ENCODE peak calls at places on chromosomes 4 and X, in nine cellular contexts. One of them, this sample, is unnamed. For H3K36me3, the result is how much of the 10 kb centered on the place peaks cover.

GRCh38 chrX:16222123-16222522 is 54.8 kb downstream of the MAGEB17 start:
- DNase-seq in bronchial epithelial cell: no peak
- DNase-seq in heart right ventricle: no peak
- DNase-seq in psoas muscle: no peak
- DNase-seq in OCI-LY7: no peak
- DNase-seq in pancreas: no peak
- DNase-seq in BJ: peak
- DNase-seq in transverse colon: no peak
- DNase-seq in astrocyte: peak
- DNase-seq in this sample: no peak

GRCh38 chr4:184899261-184900134 is 73.7 kb upstream of the ACSL1 start:
- DNase-seq in OCI-LY7: no peak
- DNase-seq in heart right ventricle: no peak
- DNase-seq in psoas muscle: peak
- DNase-seq in astrocyte: no peak
- DNase-seq in bronchial epithelial cell: peak
- DNase-seq in pancreas: peak
- DNase-seq in BJ: no peak
- DNase-seq in transverse colon: peak
- DNase-seq in this sample: peak

GRCh38 chr4:17276821-17277220 is 235.1 kb downstream of the QDPR start:
- DNase-seq in psoas muscle: peak
- DNase-seq in OCI-LY7: no peak
- DNase-seq in bronchial epithelial cell: no peak
- DNase-seq in astrocyte: peak
- DNase-seq in transverse colon: no peak
- DNase-seq in pancreas: no peak
- DNase-seq in BJ: no peak
- DNase-seq in heart right ventricle: peak
- DNase-seq in this sample: no peak

GRCh38 chr4:188282620-188283232 is 143.5 kb downstream of the TRIML1 start:
- DNase-seq in transverse colon: no peak
- DNase-seq in psoas muscle: no peak
- DNase-seq in BJ: no peak
- DNase-seq in heart right ventricle: no peak
- DNase-seq in bronchial epithelial cell: no peak
- DNase-seq in astrocyte: no peak
- DNase-seq in OCI-LY7: no peak
- DNase-seq in pancreas: peak
- DNase-seq in this sample: no peak

GRCh38 chr4:168863719-168864632 is 146.1 kb downstream of the CBR4 start:
- DNase-seq in pancreas: no peak
- DNase-seq in psoas muscle: no peak
- DNase-seq in BJ: no peak
- DNase-seq in heart right ventricle: no peak
- DNase-seq in transverse colon: no peak
- DNase-seq in OCI-LY7: no peak
- DNase-seq in astrocyte: no peak
- DNase-seq in bronchial epithelial cell: no peak
- DNase-seq in this sample: no peak

GRCh38 chr4:3045500-3045850 is 28.9 kb downstream of the HTT-AS start:
- DNase-seq in transverse colon: peak
- DNase-seq in OCI-LY7: no peak
- DNase-seq in BJ: no peak
- DNase-seq in pancreas: no peak
- DNase-seq in heart right ventricle: peak
- DNase-seq in bronchial epithelial cell: peak
- DNase-seq in astrocyte: peak
- DNase-seq in psoas muscle: peak
- DNase-seq in this sample: no peak

GRCh38 chr4:15457401-15458201 is 12.1 kb upstream of the CC2D2A start:
- DNase-seq in psoas muscle: no peak
- DNase-seq in astrocyte: peak
- DNase-seq in transverse colon: no peak
- DNase-seq in bronchial epithelial cell: peak
- DNase-seq in pancreas: no peak
- DNase-seq in heart right ventricle: no peak
- DNase-seq in OCI-LY7: peak
- DNase-seq in BJ: no peak
- DNase-seq in this sample: no peak

GRCh38 chr4:81227968-81228367 is 12.9 kb upstream of the PRKG2 start:
- DNase-seq in transverse colon: no peak
- DNase-seq in psoas muscle: no peak
- DNase-seq in pancreas: no peak
- DNase-seq in heart right ventricle: no peak
- DNase-seq in bronchial epithelial cell: no peak
- DNase-seq in BJ: no peak
- DNase-seq in astrocyte: no peak
- DNase-seq in OCI-LY7: no peak
- DNase-seq in this sample: no peak

GRCh38 chr4:53100801-53101581 is 238.9 kb downstream of the RASL11B start:
- DNase-seq in astrocyte: peak
- DNase-seq in transverse colon: no peak
- DNase-seq in BJ: no peak
- DNase-seq in pancreas: no peak
- DNase-seq in heart right ventricle: no peak
- DNase-seq in OCI-LY7: no peak
- DNase-seq in bronchial epithelial cell: peak
- DNase-seq in psoas muscle: no peak
- DNase-seq in this sample: no peak

GRCh38 chr4:75708218-75708691 is 16.1 kb upstream of the USO1 start:
- DNase-seq in psoas muscle: no peak
- DNase-seq in OCI-LY7: no peak
- DNase-seq in heart right ventricle: no peak
- DNase-seq in pancreas: no peak
- DNase-seq in BJ: no peak
- DNase-seq in transverse colon: peak
- DNase-seq in bronchial epithelial cell: no peak
- DNase-seq in astrocyte: no peak
- DNase-seq in this sample: no peak

GRCh38 chr4:44522761-44523445 is 74.3 kb upstream of the KCTD8 start:
- DNase-seq in astrocyte: no peak
- DNase-seq in bronchial epithelial cell: peak
- DNase-seq in OCI-LY7: no peak
- DNase-seq in pancreas: no peak
- DNase-seq in transverse colon: no peak
- DNase-seq in psoas muscle: no peak
- DNase-seq in BJ: no peak
- DNase-seq in heart right ventricle: no peak
- DNase-seq in this sample: no peak

GRCh38 chr4:138301536-138301935 is 59.4 kb upstream of the SLC7A11 start:
- DNase-seq in pancreas: no peak
- DNase-seq in transverse colon: no peak
- DNase-seq in OCI-LY7: no peak
- DNase-seq in BJ: no peak
- DNase-seq in bronchial epithelial cell: peak
- DNase-seq in astrocyte: no peak
- DNase-seq in psoas muscle: no peak
- DNase-seq in heart right ventricle: no peak
- DNase-seq in this sample: no peak

GRCh38 chr4:3388461-3389185 is 53.1 kb upstream of the HGFAC start:
- DNase-seq in OCI-LY7: no peak
- DNase-seq in heart right ventricle: peak
- DNase-seq in bronchial epithelial cell: peak
- DNase-seq in transverse colon: no peak
- DNase-seq in pancreas: no peak
- DNase-seq in psoas muscle: no peak
- DNase-seq in BJ: peak
- DNase-seq in astrocyte: peak
- DNase-seq in this sample: peak

GRCh38 chrX:110218591-110218990 is 99.3 kb downstream of the AMMECR1 start:
- DNase-seq in astrocyte: peak
- DNase-seq in BJ: no peak
- DNase-seq in OCI-LY7: no peak
- DNase-seq in pancreas: no peak
- DNase-seq in bronchial epithelial cell: peak
- DNase-seq in transverse colon: no peak
- DNase-seq in heart right ventricle: no peak
- DNase-seq in psoas muscle: no peak
- DNase-seq in this sample: no peak

GRCh38 chr4:183906736-183907651 is 1.9 kb downstream of the STOX2 start:
- DNase-seq in pancreas: peak
- DNase-seq in psoas muscle: peak
- DNase-seq in OCI-LY7: no peak
- DNase-seq in heart right ventricle: peak
- DNase-seq in BJ: no peak
- DNase-seq in transverse colon: no peak
- DNase-seq in astrocyte: no peak
- DNase-seq in bronchial epithelial cell: no peak
- DNase-seq in this sample: no peak

GRCh38 chr4:48103483-48104139 is 30.4 kb downstream of the TXK start:
- DNase-seq in OCI-LY7: no peak
- DNase-seq in transverse colon: peak
- DNase-seq in BJ: no peak
- DNase-seq in astrocyte: no peak
- DNase-seq in bronchial epithelial cell: peak
- DNase-seq in heart right ventricle: no peak
- DNase-seq in psoas muscle: no peak
- DNase-seq in pancreas: no peak
- DNase-seq in this sample: no peak

GRCh38 chrX:8782595-8782994 is 18.6 kb downstream of the FAM9A start:
- DNase-seq in pancreas: no peak
- DNase-seq in heart right ventricle: no peak
- DNase-seq in astrocyte: no peak
- DNase-seq in transverse colon: no peak
- DNase-seq in psoas muscle: no peak
- DNase-seq in BJ: no peak
- DNase-seq in bronchial epithelial cell: no peak
- DNase-seq in OCI-LY7: no peak
- DNase-seq in this sample: no peak

GRCh38 chr4:190019023-190019858 is 7.8 kb downstream of the FRG2 start:
- DNase-seq in psoas muscle: no peak
- DNase-seq in bronchial epithelial cell: no peak
- DNase-seq in OCI-LY7: no peak
- DNase-seq in BJ: no peak
- DNase-seq in transverse colon: no peak
- DNase-seq in heart right ventricle: no peak
- DNase-seq in pancreas: no peak
- DNase-seq in astrocyte: no peak
- DNase-seq in this sample: no peak

DNA sequence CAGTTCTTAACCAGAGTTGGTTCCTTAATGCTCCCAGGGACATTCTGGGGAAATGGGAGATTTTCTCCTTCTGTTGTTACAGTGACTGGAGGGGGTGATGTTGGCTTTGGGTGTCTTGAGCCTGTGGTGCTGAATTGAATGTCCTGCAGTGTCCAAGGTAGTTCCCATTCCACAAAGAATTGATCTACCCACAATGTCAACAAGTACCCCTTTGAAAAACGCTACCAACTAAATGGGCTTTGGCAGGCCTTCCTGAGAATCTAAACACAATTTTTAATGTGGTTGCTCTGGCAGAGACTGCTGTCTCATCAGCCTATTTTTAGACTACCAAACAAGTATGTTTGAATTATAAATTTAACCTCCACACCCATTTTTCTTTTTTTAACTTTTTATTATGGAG is 69.4 kb downstream of the CCKAR start:
- DNase-seq in OCI-LY7: no peak
- DNase-seq in psoas muscle: no peak
- DNase-seq in bronchial epithelial cell: no peak
- DNase-seq in astrocyte: peak
- DNase-seq in pancreas: no peak
- DNase-seq in heart right ventricle: no peak
- DNase-seq in BJ: peak
- DNase-seq in transverse colon: no peak
- DNase-seq in this sample: no peak
- H3K36me3 ChIP-seq in OCI-LY7: half or more
- H3K36me3 ChIP-seq in psoas muscle: under half
- H3K36me3 ChIP-seq in bronchial epithelial cell: under half
- H3K36me3 ChIP-seq in astrocyte: under half
- H3K36me3 ChIP-seq in pancreas: under half
- H3K36me3 ChIP-seq in heart right ventricle: under half
- H3K36me3 ChIP-seq in BJ: under half
- H3K36me3 ChIP-seq in transverse colon: under half
- H3K36me3 ChIP-seq in this sample: under half

GRCh38 chr4:38065181-38065580 is 105.0 kb downstream of the PTTG2 start:
- DNase-seq in pancreas: no peak
- DNase-seq in bronchial epithelial cell: no peak
- DNase-seq in heart right ventricle: no peak
- DNase-seq in OCI-LY7: no peak
- DNase-seq in astrocyte: no peak
- DNase-seq in BJ: no peak
- DNase-seq in transverse colon: no peak
- DNase-seq in psoas muscle: no peak
- DNase-seq in this sample: no peak
- H3K36me3 ChIP-seq in pancreas: under half
- H3K36me3 ChIP-seq in bronchial epithelial cell: under half
- H3K36me3 ChIP-seq in heart right ventricle: under half
- H3K36me3 ChIP-seq in OCI-LY7: half or more
- H3K36me3 ChIP-seq in astrocyte: under half
- H3K36me3 ChIP-seq in BJ: under half
- H3K36me3 ChIP-seq in transverse colon: under half
- H3K36me3 ChIP-seq in psoas muscle: under half
- H3K36me3 ChIP-seq in this sample: under half

GRCh38 chr4:40890764-40891163 is 141.0 kb downstream of the NSUN7 start:
- DNase-seq in BJ: no peak
- DNase-seq in pancreas: no peak
- DNase-seq in OCI-LY7: no peak
- DNase-seq in heart right ventricle: no peak
- DNase-seq in astrocyte: no peak
- DNase-seq in bronchial epithelial cell: no peak
- DNase-seq in psoas muscle: no peak
- DNase-seq in transverse colon: no peak
- DNase-seq in this sample: no peak
- H3K36me3 ChIP-seq in BJ: under half
- H3K36me3 ChIP-seq in pancreas: under half
- H3K36me3 ChIP-seq in OCI-LY7: under half
- H3K36me3 ChIP-seq in heart right ventricle: under half
- H3K36me3 ChIP-seq in astrocyte: under half
- H3K36me3 ChIP-seq in bronchial epithelial cell: under half
- H3K36me3 ChIP-seq in psoas muscle: under half
- H3K36me3 ChIP-seq in transverse colon: under half
- H3K36me3 ChIP-seq in this sample: under half

GRCh38 chrX:108722561-108722960 is 13.8 kb downstream of the IRS4 start:
- DNase-seq in bronchial epithelial cell: no peak
- DNase-seq in heart right ventricle: no peak
- DNase-seq in OCI-LY7: no peak
- DNase-seq in pancreas: no peak
- DNase-seq in psoas muscle: no peak
- DNase-seq in astrocyte: no peak
- DNase-seq in transverse colon: no peak
- DNase-seq in BJ: no peak
- DNase-seq in this sample: no peak

GRCh38 chrX:108731144-108731543 is 5.2 kb downstream of the IRS4 start:
- DNase-seq in OCI-LY7: no peak
- DNase-seq in astrocyte: no peak
- DNase-seq in BJ: no peak
- DNase-seq in heart right ventricle: no peak
- DNase-seq in transverse colon: no peak
- DNase-seq in pancreas: no peak
- DNase-seq in psoas muscle: no peak
- DNase-seq in bronchial epithelial cell: no peak
- DNase-seq in this sample: no peak

DNA sequence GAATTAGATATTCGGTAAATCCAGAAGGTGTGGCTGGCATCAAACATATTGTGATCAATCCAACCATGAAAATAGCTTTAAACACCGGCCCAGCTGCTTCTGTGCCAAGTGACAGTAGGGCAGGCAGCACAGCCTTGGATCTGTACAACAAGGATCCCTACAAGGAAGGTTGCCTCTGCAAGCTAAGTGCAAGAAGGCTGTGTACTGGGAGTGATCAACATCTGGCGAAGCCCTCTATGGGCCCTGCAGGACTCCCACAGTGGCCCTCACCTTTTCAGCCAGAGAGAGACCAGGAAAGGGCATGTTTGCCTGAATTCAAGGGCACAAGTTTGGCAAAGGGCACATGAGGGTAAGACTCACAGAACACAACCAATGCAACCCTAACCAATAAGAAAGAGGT is 9.6 kb downstream of the IRS4 start:
- DNase-seq in pancreas: no peak
- DNase-seq in OCI-LY7: no peak
- DNase-seq in psoas muscle: no peak
- DNase-seq in BJ: no peak
- DNase-seq in transverse colon: no peak
- DNase-seq in astrocyte: no peak
- DNase-seq in bronchial epithelial cell: no peak
- DNase-seq in heart right ventricle: no peak
- DNase-seq in this sample: no peak
- H3K36me3 ChIP-seq in pancreas: under half
- H3K36me3 ChIP-seq in OCI-LY7: under half
- H3K36me3 ChIP-seq in psoas muscle: under half
- H3K36me3 ChIP-seq in BJ: under half
- H3K36me3 ChIP-seq in transverse colon: under half
- H3K36me3 ChIP-seq in astrocyte: under half
- H3K36me3 ChIP-seq in bronchial epithelial cell: under half
- H3K36me3 ChIP-seq in heart right ventricle: under half
- H3K36me3 ChIP-seq in this sample: under half